ENCODE peak calls at places on chromosomes 12 and 14, in five cellular contexts. One of them, this sample, is unnamed.

GRCh38 chr12:1318327-1319031 is 275.9 kb downstream of the FBXL14 start:
- DNase-seq in neural crest cell: no peak
- DNase-seq in upper lobe of right lung: no peak
- DNase-seq in GM13977: no peak
- DNase-seq in GM20000: no peak
- DNase-seq in this sample: no peak

GRCh38 chr12:19706936-19707335 is 267.6 kb downstream of the AEBP2 start:
- DNase-seq in neural crest cell: no peak
- DNase-seq in upper lobe of right lung: no peak
- DNase-seq in GM13977: no peak
- DNase-seq in GM20000: no peak
- DNase-seq in this sample: no peak

GRCh38 chr14:103008768-103009342 is 48.5 kb downstream of the CDC42BPB start:
- DNase-seq in neural crest cell: no peak
- DNase-seq in upper lobe of right lung: peak; percentile 52
- DNase-seq in GM13977: no peak
- DNase-seq in GM20000: no peak
- DNase-seq in this sample: no peak

GRCh38 chr12:70317781-70318180 is 48.3 kb upstream of the KCNMB4 start:
- DNase-seq in neural crest cell: no peak
- DNase-seq in upper lobe of right lung: no peak
- DNase-seq in GM13977: no peak
- DNase-seq in GM20000: peak; percentile 5
- DNase-seq in this sample: no peak

GRCh38 chr12:131276501-131277185 is 322.9 kb downstream of the ADGRD1 start:
- DNase-seq in neural crest cell: no peak
- DNase-seq in upper lobe of right lung: peak; percentile 10
- DNase-seq in GM13977: no peak
- DNase-seq in GM20000: no peak
- DNase-seq in this sample: no peak

GRCh38 chr12:65432606-65433005 is 154.1 kb downstream of the MSRB3 start:
- DNase-seq in neural crest cell: no peak
- DNase-seq in upper lobe of right lung: no peak
- DNase-seq in GM13977: no peak
- DNase-seq in GM20000: no peak
- DNase-seq in this sample: no peak

GRCh38 chr12:82176761-82177490 is 181.3 kb downstream of the CCDC59 start:
- DNase-seq in neural crest cell: no peak
- DNase-seq in upper lobe of right lung: no peak
- DNase-seq in GM13977: no peak
- DNase-seq in GM20000: no peak
- DNase-seq in this sample: no peak

GRCh38 chr12:103257763-103258162 is 238.0 kb downstream of the C12orf42 start:
- DNase-seq in neural crest cell: no peak
- DNase-seq in upper lobe of right lung: no peak
- DNase-seq in GM13977: no peak
- DNase-seq in GM20000: no peak
- DNase-seq in this sample: no peak

GRCh38 chr12:510071-510825 is 50.5 kb downstream of the B4GALNT3 start:
- DNase-seq in neural crest cell: peak; percentile 22
- DNase-seq in upper lobe of right lung: peak; percentile 74
- DNase-seq in GM13977: no peak
- DNase-seq in GM20000: no peak
- DNase-seq in this sample: no peak

GRCh38 chr12:128914908-128915563 is 61.8 kb downstream of the GLT1D1 start:
- DNase-seq in neural crest cell: no peak
- DNase-seq in upper lobe of right lung: no peak
- DNase-seq in GM13977: peak; percentile 71
- DNase-seq in GM20000: peak; percentile 68
- DNase-seq in this sample: peak; percentile 69

GRCh38 chr12:4107436-4107878 is 166.1 kb upstream of the CCND2 start:
- DNase-seq in neural crest cell: no peak
- DNase-seq in upper lobe of right lung: no peak
- DNase-seq in GM13977: peak; percentile 81
- DNase-seq in GM20000: peak; percentile 79
- DNase-seq in this sample: peak; percentile 84

GRCh38 chr12:100458191-100458590 is 15.5 kb upstream of the NR1H4 start:
- DNase-seq in neural crest cell: no peak
- DNase-seq in upper lobe of right lung: no peak
- DNase-seq in GM13977: no peak
- DNase-seq in GM20000: no peak
- DNase-seq in this sample: no peak

GRCh38 chr12:45216297-45216982 is 545 bp downstream of the ANO6 start:
- DNase-seq in neural crest cell: peak; percentile 58
- DNase-seq in upper lobe of right lung: peak; percentile 81
- DNase-seq in GM13977: peak; percentile 56
- DNase-seq in GM20000: peak; percentile 73
- DNase-seq in this sample: peak; percentile 62

GRCh38 chr12:1915082-1915968 is 3.1 kb downstream of the CACNA2D4 start:
- DNase-seq in neural crest cell: peak; percentile 1
- DNase-seq in upper lobe of right lung: no peak
- DNase-seq in GM13977: peak; percentile 31
- DNase-seq in GM20000: peak; percentile 19
- DNase-seq in this sample: peak; percentile 7

GRCh38 chr12:67193705-67194104 is 75.5 kb upstream of the CAND1 start:
- DNase-seq in neural crest cell: peak; percentile 45
- DNase-seq in upper lobe of right lung: no peak
- DNase-seq in GM13977: no peak
- DNase-seq in GM20000: peak; percentile 15
- DNase-seq in this sample: peak; percentile 5

GRCh38 chr14:44163946-44164345 is 343.1 kb downstream of the FSCB start:
- DNase-seq in neural crest cell: no peak
- DNase-seq in upper lobe of right lung: no peak
- DNase-seq in GM13977: no peak
- DNase-seq in GM20000: no peak
- DNase-seq in this sample: no peak

GRCh38 chr12:106645074-106645421 is 62.2 kb downstream of the RFX4 start:
- DNase-seq in neural crest cell: peak; percentile 29
- DNase-seq in upper lobe of right lung: peak; percentile 75
- DNase-seq in GM13977: no peak
- DNase-seq in GM20000: no peak
- DNase-seq in this sample: no peak

GRCh38 chr12:92297932-92298681 is 152.5 kb upstream of the BTG1 start:
- DNase-seq in neural crest cell: no peak
- DNase-seq in upper lobe of right lung: no peak
- DNase-seq in GM13977: no peak
- DNase-seq in GM20000: peak; percentile 44
- DNase-seq in this sample: peak; percentile 27

GRCh38 chr14:90522585-90523191 is 125.9 kb downstream of the CALM1 start:
- DNase-seq in neural crest cell: no peak
- DNase-seq in upper lobe of right lung: no peak
- DNase-seq in GM13977: no peak
- DNase-seq in GM20000: no peak
- DNase-seq in this sample: no peak

GRCh38 chr12:117587646-117588287 is 226.3 kb upstream of the NOS1 start:
- DNase-seq in neural crest cell: peak; percentile 66
- DNase-seq in upper lobe of right lung: peak; percentile 71
- DNase-seq in GM13977: peak; percentile 65
- DNase-seq in GM20000: peak; percentile 71
- DNase-seq in this sample: peak; percentile 68

GRCh38 chr14:76537912-76538647 is 162.1 kb downstream of the ESRRB start:
- DNase-seq in neural crest cell: no peak
- DNase-seq in upper lobe of right lung: no peak
- DNase-seq in GM13977: no peak
- DNase-seq in GM20000: no peak
- DNase-seq in this sample: no peak

GRCh38 chr14:88189040-88189839 is 133.8 kb downstream of the KCNK10 start:
- DNase-seq in neural crest cell: peak; percentile 83
- DNase-seq in upper lobe of right lung: no peak
- DNase-seq in GM13977: peak; percentile 75
- DNase-seq in GM20000: peak; percentile 78
- DNase-seq in this sample: peak; percentile 58

GRCh38 chr12:115722181-115722580 is 555.3 kb downstream of the MED13L start:
- DNase-seq in neural crest cell: no peak
- DNase-seq in upper lobe of right lung: no peak
- DNase-seq in GM13977: no peak
- DNase-seq in GM20000: no peak
- DNase-seq in this sample: no peak

GRCh38 chr12:51009038-51009437 is 17.1 kb downstream of the SLC11A2 start:
- DNase-seq in neural crest cell: no peak
- DNase-seq in upper lobe of right lung: peak; percentile 88
- DNase-seq in GM13977: no peak
- DNase-seq in GM20000: no peak
- DNase-seq in this sample: peak; percentile 30

GRCh38 chr14:38078393-38078792 is 129.3 kb upstream of the SSTR1 start:
- DNase-seq in neural crest cell: no peak
- DNase-seq in upper lobe of right lung: no peak
- DNase-seq in GM13977: no peak
- DNase-seq in GM20000: no peak
- DNase-seq in this sample: no peak
- TF ChIP-seq CTCF in neural crest cell: no peak
- TF ChIP-seq CTCF in upper lobe of right lung: no peak
- TF ChIP-seq CTCF in GM13977: no peak
- TF ChIP-seq CTCF in GM20000: no peak
- TF ChIP-seq CTCF in this sample: no peak

GRCh38 chr12:111393700-111394275 is 11.9 kb upstream of the SH2B3 start:
- DNase-seq in neural crest cell: no peak
- DNase-seq in upper lobe of right lung: peak; percentile 88
- DNase-seq in GM13977: no peak
- DNase-seq in GM20000: no peak
- DNase-seq in this sample: no peak
- TF ChIP-seq CTCF in neural crest cell: no peak
- TF ChIP-seq CTCF in upper lobe of right lung: no peak
- TF ChIP-seq CTCF in GM13977: no peak
- TF ChIP-seq CTCF in GM20000: no peak
- TF ChIP-seq CTCF in this sample: no peak

GRCh38 chr14:105167303-105168092 is 1.1 kb downstream of the JAG2 start:
- DNase-seq in neural crest cell: no peak
- DNase-seq in upper lobe of right lung: no peak
- DNase-seq in GM13977: no peak
- DNase-seq in GM20000: no peak
- DNase-seq in this sample: no peak

GRCh38 chr14:105168496-105168978 is at the start of gene JAG2:
- DNase-seq in neural crest cell: no peak
- DNase-seq in upper lobe of right lung: peak; percentile 83
- DNase-seq in GM13977: peak; percentile 84
- DNase-seq in GM20000: peak; percentile 78
- DNase-seq in this sample: peak; percentile 54

GRCh38 chr14:105169776-105170655 is 1.4 kb upstream of the JAG2 start:
- DNase-seq in neural crest cell: no peak
- DNase-seq in upper lobe of right lung: no peak
- DNase-seq in GM13977: no peak
- DNase-seq in GM20000: no peak
- DNase-seq in this sample: no peak

GRCh38 chr14:105168093-105168420 is 519 bp downstream of the JAG2 start:
- DNase-seq in neural crest cell: no peak
- DNase-seq in upper lobe of right lung: no peak
- DNase-seq in GM13977: no peak
- DNase-seq in GM20000: no peak
- DNase-seq in this sample: no peak

GRCh38 chr14:105168979-105169507 is 467 bp upstream of the JAG2 start:
- DNase-seq in neural crest cell: peak; percentile 54
- DNase-seq in upper lobe of right lung: no peak
- DNase-seq in GM13977: no peak
- DNase-seq in GM20000: no peak
- DNase-seq in this sample: no peak
- TF ChIP-seq CTCF in neural crest cell: peak; percentile 65
- TF ChIP-seq CTCF in upper lobe of right lung: peak; percentile 45
- TF ChIP-seq CTCF in GM13977: peak; percentile 53
- TF ChIP-seq CTCF in GM20000: peak; percentile 59
- TF ChIP-seq CTCF in this sample: peak; percentile 54

GRCh38 chr12:110699591-110700445 is 10.9 kb upstream of the HVCN1 start:
- DNase-seq in neural crest cell: no peak
- DNase-seq in upper lobe of right lung: no peak
- DNase-seq in GM13977: no peak
- DNase-seq in GM20000: no peak
- DNase-seq in this sample: no peak
- TF ChIP-seq CTCF in neural crest cell: no peak
- TF ChIP-seq CTCF in upper lobe of right lung: no peak
- TF ChIP-seq CTCF in GM13977: no peak
- TF ChIP-seq CTCF in GM20000: no peak
- TF ChIP-seq CTCF in this sample: peak; percentile 12

DNA sequence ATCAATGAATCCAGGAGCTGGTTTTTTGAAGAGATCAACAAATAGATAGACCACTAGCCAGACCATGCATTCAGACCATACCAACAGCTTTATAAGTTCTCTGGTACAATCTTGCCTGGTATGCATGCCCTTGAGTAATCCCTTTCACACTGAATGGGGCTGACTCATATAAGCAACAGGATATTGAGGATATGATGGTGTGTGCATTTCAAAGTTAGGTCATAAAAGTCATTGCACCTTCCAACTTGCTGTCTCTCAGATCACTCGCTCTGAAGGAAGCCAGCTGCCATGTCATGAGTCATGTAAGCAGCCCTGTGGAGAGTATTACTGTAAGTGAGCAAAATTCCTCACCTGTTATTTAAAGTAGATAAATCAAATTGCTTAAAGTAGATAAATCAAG is 45.0 kb upstream of the OR6J1 start:
- DNase-seq in neural crest cell: no peak
- DNase-seq in upper lobe of right lung: no peak
- DNase-seq in GM13977: no peak
- DNase-seq in GM20000: no peak
- DNase-seq in this sample: no peak
- TF ChIP-seq CTCF in neural crest cell: no peak
- TF ChIP-seq CTCF in upper lobe of right lung: no peak
- TF ChIP-seq CTCF in GM13977: no peak
- TF ChIP-seq CTCF in GM20000: no peak
- TF ChIP-seq CTCF in this sample: no peak

GRCh38 chr14:30214456-30215090 is 286.9 kb upstream of the PRKD1 start:
- DNase-seq in neural crest cell: peak; percentile 14
- DNase-seq in upper lobe of right lung: no peak
- DNase-seq in GM13977: peak; percentile 6
- DNase-seq in GM20000: peak; percentile 16
- DNase-seq in this sample: peak; percentile 3
- TF ChIP-seq CTCF in neural crest cell: peak; percentile 88
- TF ChIP-seq CTCF in upper lobe of right lung: peak; percentile 58
- TF ChIP-seq CTCF in GM13977: peak; percentile 54
- TF ChIP-seq CTCF in GM20000: no peak
- TF ChIP-seq CTCF in this sample: peak; percentile 45

GRCh38 chr14:96413526-96413925 is 21.6 kb downstream of the AK7 start:
- DNase-seq in neural crest cell: no peak
- DNase-seq in upper lobe of right lung: no peak
- DNase-seq in GM13977: no peak
- DNase-seq in GM20000: no peak
- DNase-seq in this sample: no peak

GRCh38 chr14:96421236-96421635 is 29.3 kb downstream of the AK7 start:
- DNase-seq in neural crest cell: no peak
- DNase-seq in upper lobe of right lung: no peak
- DNase-seq in GM13977: no peak
- DNase-seq in GM20000: no peak
- DNase-seq in this sample: no peak

GRCh38 chr14:96418075-96418474 is 26.1 kb downstream of the AK7 start:
- DNase-seq in neural crest cell: no peak
- DNase-seq in upper lobe of right lung: no peak
- DNase-seq in GM13977: no peak
- DNase-seq in GM20000: no peak
- DNase-seq in this sample: no peak

GRCh38 chr14:96415559-96415958 is 23.6 kb downstream of the AK7 start:
- DNase-seq in neural crest cell: no peak
- DNase-seq in upper lobe of right lung: no peak
- DNase-seq in GM13977: no peak
- DNase-seq in GM20000: no peak
- DNase-seq in this sample: no peak

DNA sequence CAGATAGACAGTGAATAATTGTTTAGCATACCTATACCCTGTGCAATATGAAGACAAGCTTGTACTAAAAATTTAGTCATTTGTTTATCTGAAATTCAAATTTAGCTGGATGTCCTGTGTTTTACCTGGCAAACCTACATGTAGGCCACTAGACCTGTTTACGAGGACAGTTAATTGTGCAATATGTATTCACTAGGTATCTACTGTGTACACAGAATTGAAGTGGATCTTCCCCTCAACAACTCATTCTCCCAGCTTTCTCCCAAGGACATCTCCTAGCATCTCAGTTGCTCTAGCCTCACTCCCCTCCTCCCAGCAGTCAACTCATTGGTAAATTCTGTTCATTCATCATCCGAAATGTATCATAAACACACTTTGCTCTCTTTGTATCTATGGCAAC is 25.3 kb downstream of the AK7 start:
- DNase-seq in neural crest cell: no peak
- DNase-seq in upper lobe of right lung: no peak
- DNase-seq in GM13977: no peak
- DNase-seq in GM20000: no peak
- DNase-seq in this sample: no peak
- TF ChIP-seq CTCF in neural crest cell: no peak
- TF ChIP-seq CTCF in upper lobe of right lung: no peak
- TF ChIP-seq CTCF in GM13977: no peak
- TF ChIP-seq CTCF in GM20000: no peak
- TF ChIP-seq CTCF in this sample: no peak

This sample was measured in GM10248.